ENCODE peak calls at places on chromosomes 1 and 21, in nine cellular contexts. H is Peyer's patch, C is heart left ventricle, N is A549, Y is adrenal gland, Z is upper lobe of left lung, X is tibial nerve, Q is ovary, S is spleen. V is an unnamed sample.

GRCh38 chr1:223706077-223706988 is 6.0 kb upstream of the CAPN2 start:
- DNase-seq in H (no peak), C (no peak), N (peak), Y (no peak), Z (no peak), X (peak), Q (peak), S (no peak), V (no peak)

GRCh38 chr1:53328009-53328489 is at the start of gene LRP8:
- DNase-seq in H (peak), C (peak), N (peak), Y (peak), Z (peak), X (peak), Q (peak), S (peak), V (peak)

GRCh38 chr21:35641271-35642016 is 418.9 kb downstream of the SETD4 start:
- DNase-seq in H (no peak), C (no peak), N (no peak), Y (no peak), Z (no peak), X (no peak), Q (no peak), S (no peak), V (no peak)

GRCh38 chr1:32896451-32896850 is 4.7 kb downstream of the TMEM54 start:
- DNase-seq in H (no peak), C (no peak), N (no peak), Y (no peak), Z (no peak), X (no peak), Q (no peak), S (peak), V (no peak)

GRCh38 chr21:37734846-37735245 is 181.4 kb downstream of the KCNJ6 start:
- DNase-seq in H (no peak), C (no peak), N (no peak), Y (no peak), Z (no peak), X (no peak), Q (no peak), S (no peak), V (no peak)

GRCh38 chr1:70459502-70460225 is 48.6 kb downstream of the CTH start:
- DNase-seq in H (no peak), C (no peak), N (no peak), Y (no peak), Z (no peak), X (no peak), Q (no peak), S (no peak), V (peak)

GRCh38 chr1:76262591-76262990 is 188.0 kb downstream of the ST6GALNAC3 start:
- DNase-seq in H (no peak), C (no peak), N (no peak), Y (no peak), Z (no peak), X (no peak), Q (no peak), S (no peak), V (no peak)

GRCh38 chr1:100320311-100321097 is 31.8 kb upstream of the CDC14A start:
- DNase-seq in H (no peak), C (no peak), N (no peak), Y (no peak), Z (no peak), X (no peak), Q (no peak), S (no peak), V (no peak)

GRCh38 chr1:93716974-93717373 is 35.3 kb upstream of the BCAR3 start:
- DNase-seq in H (no peak), C (no peak), N (peak), Y (no peak), Z (no peak), X (no peak), Q (no peak), S (no peak), V (peak)

GRCh38 chr1:196309386-196309785 is 298.9 kb downstream of the KCNT2 start:
- DNase-seq in H (no peak), C (no peak), N (peak), Y (no peak), Z (no peak), X (no peak), Q (no peak), S (no peak), V (peak)

GRCh38 chr1:109267743-109268300 is 15.1 kb downstream of the PSRC1 start:
- DNase-seq in H (no peak), C (no peak), N (no peak), Y (no peak), Z (no peak), X (no peak), Q (no peak), S (peak), V (no peak)

GRCh38 chr1:187977298-187977697 is 1148.5 kb downstream of the PLA2G4A start:
- DNase-seq in H (no peak), C (no peak), N (no peak), Y (no peak), Z (no peak), X (no peak), Q (no peak), S (no peak), V (no peak)

GRCh38 chr1:22709891-22710687 is 550 bp upstream of the EPHB2 start:
- DNase-seq in H (no peak), C (peak), N (peak), Y (peak), Z (no peak), X (peak), Q (peak), S (no peak), V (peak)

GRCh38 chr21:46188226-46189212 is 4.3 kb upstream of the SPATC1L start:
- DNase-seq in H (peak), C (peak), N (peak), Y (peak), Z (peak), X (peak), Q (peak), S (no peak), V (peak)

GRCh38 chr1:40763742-40764532 is 19.6 kb upstream of the KCNQ4 start:
- DNase-seq in H (no peak), C (no peak), N (no peak), Y (no peak), Z (no peak), X (no peak), Q (no peak), S (no peak), V (no peak)

GRCh38 chr1:11802616-11802972 is 3.2 kb downstream of the MTHFR start:
- DNase-seq in H (no peak), C (peak), N (no peak), Y (peak), Z (no peak), X (no peak), Q (peak), S (peak), V (no peak)

GRCh38 chr1:15325375-15326085 is 78.5 kb downstream of the FHAD1 start:
- DNase-seq in H (no peak), C (no peak), N (no peak), Y (no peak), Z (no peak), X (no peak), Q (no peak), S (peak), V (no peak)

GRCh38 chr1:113895084-113895483 is 7.7 kb upstream of the BCL2L15 start:
- DNase-seq in H (no peak), C (no peak), N (no peak), Y (no peak), Z (no peak), X (no peak), Q (no peak), S (no peak), V (no peak)

GRCh38 chr1:183920651-183921050 is 115.7 kb downstream of the RGL1 start:
- DNase-seq in H (no peak), C (no peak), N (no peak), Y (no peak), Z (no peak), X (no peak), Q (no peak), S (no peak), V (no peak)

GRCh38 chr1:27970401-27970800 is 10.6 kb downstream of the XKR8 start:
- DNase-seq in H (no peak), C (no peak), N (no peak), Y (peak), Z (no peak), X (no peak), Q (no peak), S (no peak), V (no peak)

GRCh38 chr1:1033731-1034437 is 14.0 kb downstream of the AGRN start:
- DNase-seq in H (no peak), C (no peak), N (no peak), Y (no peak), Z (no peak), X (no peak), Q (no peak), S (no peak), V (peak)

GRCh38 chr21:33884361-33885157 is 31.0 kb downstream of the ATP5PO start:
- DNase-seq in H (no peak), C (no peak), N (no peak), Y (no peak), Z (no peak), X (no peak), Q (no peak), S (no peak), V (no peak)

GRCh38 chr1:12184008-12184681 is 17.4 kb downstream of the TNFRSF1B start:
- DNase-seq in H (peak), C (peak), N (no peak), Y (peak), Z (peak), X (peak), Q (peak), S (peak), V (peak)

GRCh38 chr1:75053207-75053606 is 81.0 kb upstream of the LHX8 start:
- DNase-seq in H (no peak), C (no peak), N (peak), Y (no peak), Z (no peak), X (no peak), Q (no peak), S (no peak), V (peak)

GRCh38 chr1:201982923-201983805 is 716 bp downstream of the RNPEP start:
- DNase-seq in H (peak), C (peak), N (peak), Y (peak), Z (peak), X (peak), Q (peak), S (peak), V (peak)

GRCh38 chr1:192080671-192081070 is 77.6 kb upstream of the RGS18 start:
- DNase-seq in H (no peak), C (no peak), N (no peak), Y (no peak), Z (no peak), X (no peak), Q (no peak), S (no peak), V (no peak)

GRCh38 chr1:67085326-67085725 is 31.4 kb upstream of the SLC35D1 start:
- DNase-seq in H (no peak), C (no peak), N (no peak), Y (no peak), Z (no peak), X (no peak), Q (no peak), S (no peak), V (no peak)

GRCh38 chr1:97834903-97835302 is 85.9 kb downstream of the DPYD start:
- DNase-seq in H (no peak), C (no peak), N (no peak), Y (no peak), Z (no peak), X (no peak), Q (no peak), S (no peak), V (no peak)

GRCh38 chr1:19637606-19638005 is 6.5 kb upstream of the NBL1 start:
- DNase-seq in H (no peak), C (no peak), N (no peak), Y (no peak), Z (no peak), X (no peak), Q (no peak), S (no peak), V (no peak)

GRCh38 chr1:17046043-17046657 is 7.7 kb downstream of the SDHB start:
- DNase-seq in H (no peak), C (no peak), N (peak), Y (no peak), Z (no peak), X (no peak), Q (no peak), S (no peak), V (peak)

GRCh38 chr1:20184997-20185833 is 681 bp upstream of the UBXN10 start:
- DNase-seq in H (peak), C (no peak), N (no peak), Y (no peak), Z (no peak), X (no peak), Q (no peak), S (no peak), V (peak)

GRCh38 chr1:23787701-23788100 is 3.2 kb upstream of the LYPLA2 start:
- DNase-seq in H (no peak), C (no peak), N (no peak), Y (no peak), Z (no peak), X (no peak), Q (no peak), S (no peak), V (no peak)

GRCh38 chr1:149884433-149885363 is 14.7 kb upstream of the BOLA1 start:
- DNase-seq in H (peak), C (no peak), N (peak), Y (no peak), Z (peak), X (no peak), Q (no peak), S (peak), V (peak)

GRCh38 chr21:43207868-43208267 is 39.1 kb downstream of the CRYAA start:
- DNase-seq in H (no peak), C (peak), N (no peak), Y (no peak), Z (peak), X (no peak), Q (no peak), S (peak), V (no peak)

GRCh38 chr1:205370780-205371179 is 14.1 kb upstream of the KLHDC8A start:
- DNase-seq in H (no peak), C (no peak), N (no peak), Y (no peak), Z (no peak), X (no peak), Q (no peak), S (no peak), V (no peak)

GRCh38 chr1:206012086-206012859 is 9.1 kb upstream of the RAB7B start:
- DNase-seq in H (peak), C (peak), N (no peak), Y (peak), Z (peak), X (peak), Q (no peak), S (peak), V (peak)

GRCh38 chr1:66438062-66438970 is 95.6 kb upstream of the SGIP1 start:
- DNase-seq in H (no peak), C (no peak), N (no peak), Y (no peak), Z (no peak), X (no peak), Q (no peak), S (no peak), V (peak)

GRCh38 chr1:218345673-218346390 is 696 bp downstream of the TGFB2 start:
- DNase-seq in H (no peak), C (peak), N (peak), Y (peak), Z (peak), X (no peak), Q (peak), S (peak), V (peak)

GRCh38 chr1:219398815-219399396 is 214.0 kb downstream of the ZC3H11B start:
- DNase-seq in H (no peak), C (peak), N (no peak), Y (no peak), Z (no peak), X (no peak), Q (no peak), S (no peak), V (no peak)

GRCh38 chr1:61639937-61640336 is 85.0 kb downstream of the TM2D1 start:
- DNase-seq in H (no peak), C (no peak), N (no peak), Y (no peak), Z (no peak), X (no peak), Q (no peak), S (no peak), V (no peak)

GRCh38 chr1:63593887-63594617 is 841 bp downstream of the PGM1 start:
- DNase-seq in H (peak), C (peak), N (peak), Y (peak), Z (peak), X (no peak), Q (peak), S (peak), V (peak)
- TF ChIP-seq POLR2A in H (peak), C (no peak), N (no peak), Y (no peak), Z (no peak), X (no peak), Q (peak), S (no peak), V (peak)

DNA sequence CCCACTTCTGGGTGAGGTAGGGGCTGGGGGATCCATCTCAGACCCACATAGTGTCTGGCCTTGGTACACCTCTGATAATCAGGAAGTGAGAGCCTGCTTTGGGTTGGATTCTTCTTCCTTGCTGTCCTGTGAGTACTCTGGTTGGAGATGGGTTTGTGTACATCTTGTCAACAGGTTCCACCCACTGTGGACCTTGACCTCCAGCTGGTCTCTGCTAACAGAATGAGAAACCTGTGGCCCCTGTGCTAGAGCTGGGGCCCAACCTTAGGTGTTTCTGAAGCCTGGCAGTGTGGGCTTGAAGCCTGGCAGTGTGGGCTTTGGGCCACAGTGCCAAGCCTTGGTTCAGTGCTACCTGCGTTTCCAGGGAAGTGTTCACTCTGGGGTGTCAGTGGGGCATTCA is 2.6 kb downstream of the ZBTB48 start:
- DNase-seq in H (no peak), C (no peak), N (peak), Y (no peak), Z (no peak), X (no peak), Q (no peak), S (no peak), V (no peak)
- TF ChIP-seq POLR2A in H (peak), C (no peak), N (no peak), Y (no peak), Z (no peak), X (no peak), Q (no peak), S (no peak), V (no peak)

GRCh38 chr1:107252271-107252670 is 111.4 kb downstream of the NTNG1 start:
- DNase-seq in H (no peak), C (no peak), N (no peak), Y (no peak), Z (no peak), X (no peak), Q (no peak), S (no peak), V (no peak)
- TF ChIP-seq POLR2A in H (no peak), C (no peak), N (no peak), Y (no peak), Z (no peak), X (no peak), Q (no peak), S (no peak), V (no peak)

DNA sequence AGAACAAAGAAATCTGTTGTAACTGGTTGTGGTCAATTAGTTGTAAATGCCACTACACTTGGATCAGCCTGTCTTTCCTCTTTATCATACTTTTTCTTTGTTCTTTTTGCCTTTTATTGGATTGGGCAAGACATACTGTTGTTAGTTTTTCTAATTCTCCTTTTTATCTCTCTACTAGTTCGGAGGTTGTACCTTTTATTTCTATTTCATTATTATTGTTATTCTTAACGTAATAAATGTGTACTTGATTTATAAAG is 59.2 kb downstream of the IVNS1ABP start:
- DNase-seq in H (no peak), C (no peak), N (no peak), Y (no peak), Z (no peak), X (no peak), Q (no peak), S (no peak), V (no peak)
- TF ChIP-seq POLR2A in H (no peak), C (no peak), N (no peak), Y (no peak), Z (no peak), X (no peak), Q (no peak), S (no peak), V (no peak)

GRCh38 chr21:40253112-40253511 is 385.9 kb downstream of the PCP4 start:
- DNase-seq in H (no peak), C (no peak), N (no peak), Y (no peak), Z (no peak), X (no peak), Q (no peak), S (no peak), V (no peak)

GRCh38 chr21:40254540-40255455 is 387.6 kb downstream of the PCP4 start:
- DNase-seq in H (no peak), C (no peak), N (no peak), Y (peak), Z (no peak), X (no peak), Q (no peak), S (no peak), V (no peak)

GRCh38 chr21:40255665-40256064 is 388.4 kb downstream of the PCP4 start:
- DNase-seq in H (no peak), C (no peak), N (no peak), Y (no peak), Z (no peak), X (no peak), Q (no peak), S (no peak), V (no peak)
- TF ChIP-seq POLR2A in H (no peak), C (no peak), N (no peak), Y (no peak), Z (no peak), X (no peak), Q (no peak), S (no peak), V (no peak)

DNA sequence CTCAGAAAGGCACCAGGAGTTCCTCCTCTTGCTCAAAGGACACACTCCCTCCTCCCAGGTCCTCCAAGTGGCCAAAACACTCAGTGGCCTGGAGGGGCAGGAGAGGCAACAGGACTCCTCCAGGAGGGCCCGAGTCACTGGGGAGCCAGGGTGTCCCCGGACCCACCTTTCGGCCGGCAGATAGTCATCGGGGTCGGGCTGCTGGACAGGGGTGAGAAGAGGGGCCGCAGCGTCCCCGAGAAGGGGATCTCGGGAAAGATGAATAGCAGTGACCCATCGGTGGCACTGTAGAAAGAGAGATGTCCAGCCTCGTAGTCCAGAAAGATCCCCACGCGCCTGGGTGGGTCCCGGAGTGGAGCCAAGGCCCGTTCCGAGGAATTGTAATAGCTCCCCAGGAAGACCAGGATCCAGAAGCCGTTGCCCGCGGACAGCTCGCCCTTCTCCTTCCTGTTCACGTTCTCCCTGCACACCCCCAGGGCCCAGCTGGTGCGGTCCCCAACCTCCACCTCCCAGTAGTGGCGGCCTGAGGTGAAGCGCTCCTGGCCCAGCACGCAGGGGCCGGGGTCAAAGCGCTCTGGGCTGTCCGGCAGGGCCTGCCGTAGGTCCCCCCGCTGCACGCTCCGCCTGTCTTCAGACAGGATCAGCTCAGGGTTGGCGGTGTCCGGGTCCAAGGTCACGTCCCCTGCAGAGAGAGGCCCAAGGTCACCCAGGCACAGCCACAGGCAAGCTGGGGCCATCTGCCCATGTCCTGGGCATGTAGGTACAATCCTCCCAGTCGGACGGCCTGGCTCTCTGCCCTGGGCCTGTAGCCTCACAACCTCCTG is 11.9 kb downstream of the TRIM11 start:
- DNase-seq in H (no peak), C (no peak), N (no peak), Y (peak), Z (no peak), X (no peak), Q (peak), S (peak), V (no peak)
- TF ChIP-seq POLR2A in H (no peak), C (no peak), N (no peak), Y (no peak), Z (no peak), X (no peak), Q (no peak), S (no peak), V (no peak)